ENCODE peak calls at places on chromosomes 5 and 9, in nine cellular contexts. G is psoas muscle; V is fibroblast of pulmonary artery; P is nephron progenitor cell; E is CD8-positive, alpha-beta T cell; N is GM10248; W is kidney; M is neural progenitor cell; F is GM13976. B is an unnamed sample.
A peak's percentile ranks its signal among the peaks of the same experiment; 100 is the strongest.

GRCh38 chr9:5191983-5192382 is 6.5 kb upstream of the INSL6 start:
- DNase-seq in V (no peak), N (no peak), E (no peak), G (no peak), W (no peak), M (no peak), P (no peak), F (no peak), B (no peak)

GRCh38 chr5:165616550-165617430 is 2111.4 kb downstream of the MAT2B start:
- DNase-seq in F (no peak), W (no peak), G (no peak), N (no peak), P (no peak), M (peak; percentile 25), V (no peak), E (no peak), B (peak; percentile 74)

GRCh38 chr9:17138503-17138902 is 3.7 kb downstream of the CNTLN start:
- DNase-seq in N (no peak), G (no peak), M (no peak), F (no peak), E (no peak), V (no peak), P (no peak), W (no peak), B (no peak)

GRCh38 chr9:7266911-7267555 is 509.3 kb downstream of the KDM4C start:
- DNase-seq in F (no peak), N (no peak), W (no peak), M (peak; percentile 60), G (no peak), V (no peak), E (no peak), P (peak; percentile 51), B (no peak)

GRCh38 chr9:115668506-115668905 is 485.1 kb upstream of the PAPPA start:
- DNase-seq in E (no peak), F (no peak), W (no peak), V (peak; percentile 94), M (no peak), G (peak; percentile 22), N (no peak), P (no peak), B (peak; percentile 85)

GRCh38 chr9:121841771-121842611 is 190.6 kb downstream of the DAB2IP start:
- DNase-seq in N (no peak), E (no peak), V (peak; percentile 28), P (no peak), M (no peak), F (no peak), G (no peak), W (no peak), B (no peak)

GRCh38 chr9:85215936-85216335 is 525.8 kb downstream of the AGTPBP1 start:
- DNase-seq in G (no peak), M (no peak), E (no peak), P (no peak), V (no peak), F (no peak), N (no peak), W (no peak), B (no peak)

GRCh38 chr5:59206132-59206581 is 623.3 kb downstream of the RAB3C start:
- DNase-seq in P (no peak), V (peak; percentile 93), F (no peak), G (no peak), W (no peak), N (no peak), E (no peak), M (no peak), B (peak; percentile 63)

GRCh38 chr9:78234810-78235209 is 1.1 kb upstream of the CEP78 start:
- DNase-seq in W (no peak), G (no peak), F (no peak), E (no peak), N (no peak), M (peak; percentile 2), V (peak; percentile 63), P (no peak), B (no peak)

GRCh38 chr5:466661-467310 is 23.8 kb downstream of the EXOC3 start:
- DNase-seq in E (no peak), F (no peak), N (no peak), V (no peak), W (peak; percentile 60), P (no peak), G (no peak), M (no peak), B (no peak)

GRCh38 chr9:7067169-7067568 is 309.4 kb downstream of the KDM4C start:
- DNase-seq in G (no peak), N (no peak), M (no peak), P (no peak), E (no peak), W (no peak), V (no peak), F (no peak), B (no peak)

GRCh38 chr5:2852446-2852845 is 101.0 kb upstream of the IRX2 start:
- DNase-seq in W (no peak), G (no peak), P (no peak), V (no peak), E (no peak), F (no peak), M (no peak), N (no peak), B (no peak)

GRCh38 chr5:2849429-2849828 is 98.0 kb upstream of the IRX2 start:
- DNase-seq in V (no peak), P (no peak), N (no peak), G (no peak), E (no peak), F (no peak), W (no peak), M (no peak), B (no peak)

GRCh38 chr5:2847608-2848007 is 96.1 kb upstream of the IRX2 start:
- DNase-seq in G (no peak), F (no peak), N (no peak), W (no peak), P (no peak), V (no peak), E (no peak), M (no peak), B (peak; percentile 29)

GRCh38 chr5:2848634-2849033 is 97.2 kb upstream of the IRX2 start:
- DNase-seq in W (no peak), V (peak; percentile 0), F (no peak), G (no peak), E (no peak), P (no peak), M (peak; percentile 35), N (no peak), B (peak; percentile 25)

DNA sequence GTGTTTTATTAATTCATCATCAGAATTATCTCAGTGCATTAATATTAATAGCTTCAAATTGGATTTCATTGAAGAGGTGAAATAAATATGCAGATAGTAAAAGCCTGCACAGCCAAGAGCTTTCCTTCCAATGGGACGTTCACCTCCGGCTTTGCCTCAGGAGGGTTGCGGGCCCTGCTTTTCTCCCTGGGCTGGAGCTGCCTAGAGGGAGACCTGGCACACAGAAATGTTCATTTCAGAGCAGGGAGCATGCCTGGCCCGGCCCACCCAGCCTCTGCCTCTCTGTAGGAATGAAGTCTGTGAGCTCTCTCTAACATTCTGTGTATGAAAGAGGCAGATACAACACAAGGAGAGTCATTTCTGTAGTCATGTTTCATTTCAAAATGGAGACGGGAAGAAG is 100.4 kb upstream of the IRX2 start:
- DNase-seq in E (no peak), P (no peak), N (no peak), G (no peak), F (no peak), V (no peak), W (no peak), M (no peak), B (no peak)
- TF ChIP-seq CTCF in E (no peak), P (no peak), N (no peak), G (no peak), F (no peak), V (no peak), W (no peak), M (no peak), B (no peak)

DNA sequence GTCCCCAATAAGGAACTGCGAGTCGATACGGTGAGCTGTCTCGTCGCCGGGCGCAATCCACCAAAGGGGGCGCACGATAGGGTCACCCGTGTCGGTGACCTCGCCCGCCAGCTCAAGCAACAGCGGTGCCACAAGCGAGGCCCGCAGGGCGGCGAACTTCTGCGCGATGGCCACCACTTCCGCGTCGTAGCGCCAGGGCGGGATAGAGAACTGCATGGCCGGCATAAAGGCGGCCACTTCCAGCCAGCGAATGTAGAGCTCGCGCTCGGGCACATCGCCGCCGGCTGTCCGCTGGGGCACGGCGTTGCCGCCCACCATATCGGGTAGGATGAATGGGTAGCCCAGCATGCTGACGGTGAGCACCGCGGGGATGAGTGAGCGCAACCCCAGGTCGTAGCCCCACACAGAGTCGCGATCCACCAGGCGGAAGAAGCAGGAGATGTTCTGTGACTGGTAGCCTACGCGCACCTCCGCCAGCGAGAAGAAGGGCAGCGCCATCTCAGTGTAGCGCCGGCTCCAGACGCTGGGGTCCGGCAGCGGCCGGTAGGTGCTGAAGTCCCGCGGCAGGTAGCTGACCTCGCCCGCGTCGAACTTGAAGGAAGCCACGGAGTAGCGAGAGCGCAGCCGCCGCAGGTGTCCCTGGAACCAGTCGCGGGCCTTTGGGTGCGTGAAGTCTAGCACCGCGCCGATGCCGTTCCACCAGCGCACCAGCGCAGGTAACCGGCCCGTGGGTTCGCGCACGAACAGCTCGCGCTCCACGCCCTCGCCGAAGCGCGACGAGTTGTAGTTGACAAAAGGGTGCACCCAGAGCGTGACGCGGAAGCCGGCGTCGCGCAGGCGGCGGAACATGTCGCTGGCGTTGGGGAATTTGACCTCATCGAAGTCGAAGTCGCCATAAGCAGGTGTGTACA is 5.5 kb downstream of the MYORG start:
- DNase-seq in N (no peak), V (no peak), F (no peak), G (no peak), W (no peak), E (no peak), M (no peak), P (no peak), B (no peak)
- TF ChIP-seq CTCF in N (no peak), V (no peak), F (no peak), G (no peak), W (no peak), E (no peak), M (no peak), P (no peak), B (no peak)

GRCh38 chr5:140043508-140043872 is 391 bp upstream of the NRG2 start:
- DNase-seq in M (peak; percentile 77), G (no peak), F (peak; percentile 62), V (no peak), N (peak; percentile 47), E (no peak), P (no peak), W (peak; percentile 77), B (peak; percentile 29)
- TF ChIP-seq CTCF in M (peak; percentile 3), G (no peak), F (no peak), V (no peak), N (no peak), E (no peak), P (no peak), W (no peak), B (no peak)

DNA sequence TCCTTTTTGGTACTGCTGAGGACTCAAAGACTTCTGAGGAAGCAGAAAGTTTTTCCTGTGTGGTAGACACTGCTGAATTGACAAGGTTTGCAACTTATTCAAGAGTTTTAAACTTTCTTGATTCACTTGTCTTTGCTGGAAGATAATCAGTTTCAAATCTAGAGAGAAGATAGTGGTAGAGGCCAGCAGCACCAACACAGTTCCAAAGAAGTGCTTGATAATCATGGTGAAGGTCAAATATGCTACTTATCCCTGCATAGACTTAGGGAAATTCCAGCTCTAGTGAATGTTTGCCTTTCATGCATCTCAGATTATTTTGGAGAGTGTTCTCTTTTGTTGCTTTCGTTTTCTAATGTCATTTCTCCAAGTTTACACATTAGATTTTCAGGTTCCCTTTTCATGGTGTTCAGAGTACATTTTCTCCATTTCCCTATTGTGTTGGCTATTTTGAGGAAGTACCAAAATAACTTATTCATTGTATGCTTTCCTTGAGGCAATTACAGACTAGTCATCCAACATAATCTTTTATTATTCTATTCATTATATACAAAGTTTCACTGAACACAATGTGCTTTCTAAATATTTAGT is 549 bp downstream of the IFNE start:
- DNase-seq in P (no peak), F (no peak), V (no peak), E (no peak), W (no peak), G (no peak), N (peak; percentile 9), M (no peak), B (no peak)
- TF ChIP-seq CTCF in P (no peak), F (no peak), V (no peak), E (no peak), W (no peak), G (no peak), N (no peak), M (no peak), B (no peak)

B was measured in MCF 10A.